ENCODE peak calls at places on chromosome 2, in ten cellular contexts. U is upper lobe of left lung; D is HL-60; N is uterus; T is H1; M is A549; R is effector memory CD4-positive, alpha-beta T cell; X is PC-3; P is mammary epithelial cell; E is osteoblast. C is an unnamed sample.

GRCh38 chr2:191954446-191954845 is 107.6 kb upstream of the CAVIN2 start:
- DNase-seq in U (no peak), D (no peak), N (no peak), T (no peak), M (no peak), R (no peak), X (no peak), P (no peak), E (no peak), C (no peak)

GRCh38 chr2:40734797-40735196 is 282.9 kb upstream of the SLC8A1 start:
- DNase-seq in U (no peak), D (no peak), N (no peak), T (no peak), M (no peak), R (no peak), X (peak; percentile 70), P (no peak), E (no peak), C (no peak)

GRCh38 chr2:174699993-174700766 is 64.1 kb downstream of the CHRNA1 start:
- DNase-seq in U (no peak), D (no peak), N (no peak), T (no peak), M (peak; percentile 65), R (no peak), X (peak; percentile 56), P (peak; percentile 26), E (peak; percentile 56), C (peak; percentile 71)

GRCh38 chr2:176370423-176370822 is 101.2 kb downstream of the MTX2 start:
- DNase-seq in U (no peak), D (no peak), N (no peak), T (no peak), M (no peak), R (no peak), X (no peak), P (no peak), E (no peak), C (no peak)

GRCh38 chr2:128642316-128642715 is 323.6 kb upstream of the HS6ST1 start:
- DNase-seq in U (no peak), D (no peak), N (no peak), T (no peak), M (no peak), R (no peak), X (no peak), P (no peak), E (peak; percentile 39), C (no peak)

GRCh38 chr2:237859533-237860272 is at the start of gene RAMP1:
- DNase-seq in U (peak; percentile 86), D (no peak), N (peak; percentile 50), T (no peak), M (no peak), R (no peak), X (peak; percentile 62), P (no peak), E (peak; percentile 88), C (peak; percentile 15)

GRCh38 chr2:62343636-62344349 is 147.9 kb downstream of the B3GNT2 start:
- DNase-seq in U (no peak), D (no peak), N (no peak), T (no peak), M (no peak), R (no peak), X (peak; percentile 8), P (no peak), E (no peak), C (no peak)

GRCh38 chr2:233267516-233268245 is 16.2 kb downstream of the ATG16L1 start:
- DNase-seq in U (no peak), D (no peak), N (no peak), T (no peak), M (no peak), R (peak; percentile 82), X (no peak), P (no peak), E (no peak), C (peak; percentile 92)

DNA sequence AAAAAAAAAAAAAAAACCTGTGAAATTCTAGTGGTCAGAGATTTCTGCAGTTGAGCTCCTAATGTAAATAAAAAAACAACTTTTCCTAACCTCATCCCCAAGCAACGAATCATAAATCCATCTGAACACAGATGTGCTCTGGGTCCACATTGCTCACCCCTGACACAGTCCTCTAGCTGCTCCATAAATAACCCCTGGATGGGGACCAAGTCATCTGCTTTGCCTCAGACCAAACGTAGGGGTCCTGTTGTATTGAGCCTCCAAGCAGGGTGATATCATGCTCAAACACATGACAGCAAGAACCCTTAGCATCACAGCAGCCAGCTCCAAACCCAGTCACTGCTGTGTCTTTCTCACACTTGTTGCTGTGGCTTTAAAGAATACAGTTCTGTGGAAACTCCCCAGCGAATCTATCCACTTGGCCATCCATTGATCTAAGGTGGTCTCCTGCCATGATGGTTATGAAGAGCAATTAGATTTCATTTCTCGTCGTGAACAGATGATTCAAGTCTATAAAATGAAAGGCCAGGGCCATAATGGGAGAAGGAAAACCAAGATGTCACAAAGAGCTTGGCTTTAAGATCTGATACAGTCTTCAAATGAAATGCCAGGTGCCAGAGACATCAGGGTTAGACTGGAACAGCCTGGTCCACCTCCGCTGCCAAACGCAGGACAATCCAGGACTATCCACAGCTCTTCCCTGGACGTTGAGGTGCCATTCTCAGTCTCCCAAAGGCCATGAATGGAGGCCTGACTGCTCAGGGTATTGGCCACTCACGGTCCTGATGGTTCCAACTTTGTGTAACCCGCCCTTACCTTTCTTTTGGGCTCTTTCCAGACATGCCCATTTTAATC is 39.0 kb downstream of the TBC1D8 start:
- DNase-seq in U (no peak), D (no peak), N (peak; percentile 78), T (no peak), M (no peak), R (no peak), X (peak; percentile 9), P (no peak), E (no peak), C (no peak)
- H3K27ac ChIP-seq in U (peak overlapping the region; percentile 22), D (peak overlapping the region; percentile 66), N (peak overlapping the region; percentile 77), T (no peak overlapping the region), M (peak overlapping the region; percentile 91), R (no peak overlapping the region), X (peak overlapping the region; percentile 94), P (peak overlapping the region; percentile 71), E (no peak overlapping the region), C (no peak overlapping the region)

GRCh38 chr2:65386340-65386739 is 46.1 kb downstream of the SPRED2 start:
- DNase-seq in U (no peak), D (no peak), N (no peak), T (no peak), M (no peak), R (no peak), X (no peak), P (no peak), E (no peak), C (no peak)

GRCh38 chr2:65382776-65383357 is 49.5 kb downstream of the SPRED2 start:
- DNase-seq in U (peak; percentile 92), D (peak; percentile 87), N (peak; percentile 67), T (no peak), M (peak; percentile 44), R (peak; percentile 49), X (peak; percentile 99), P (peak; percentile 99), E (peak; percentile 94), C (peak; percentile 59)

GRCh38 chr2:65382323-65382722 is 50.1 kb downstream of the SPRED2 start:
- DNase-seq in U (no peak), D (no peak), N (no peak), T (no peak), M (no peak), R (no peak), X (no peak), P (no peak), E (no peak), C (no peak)

GRCh38 chr2:65381607-65382032 is 50.8 kb downstream of the SPRED2 start:
- DNase-seq in U (no peak), D (no peak), N (no peak), T (no peak), M (no peak), R (no peak), X (no peak), P (no peak), E (no peak), C (no peak)

DNA sequence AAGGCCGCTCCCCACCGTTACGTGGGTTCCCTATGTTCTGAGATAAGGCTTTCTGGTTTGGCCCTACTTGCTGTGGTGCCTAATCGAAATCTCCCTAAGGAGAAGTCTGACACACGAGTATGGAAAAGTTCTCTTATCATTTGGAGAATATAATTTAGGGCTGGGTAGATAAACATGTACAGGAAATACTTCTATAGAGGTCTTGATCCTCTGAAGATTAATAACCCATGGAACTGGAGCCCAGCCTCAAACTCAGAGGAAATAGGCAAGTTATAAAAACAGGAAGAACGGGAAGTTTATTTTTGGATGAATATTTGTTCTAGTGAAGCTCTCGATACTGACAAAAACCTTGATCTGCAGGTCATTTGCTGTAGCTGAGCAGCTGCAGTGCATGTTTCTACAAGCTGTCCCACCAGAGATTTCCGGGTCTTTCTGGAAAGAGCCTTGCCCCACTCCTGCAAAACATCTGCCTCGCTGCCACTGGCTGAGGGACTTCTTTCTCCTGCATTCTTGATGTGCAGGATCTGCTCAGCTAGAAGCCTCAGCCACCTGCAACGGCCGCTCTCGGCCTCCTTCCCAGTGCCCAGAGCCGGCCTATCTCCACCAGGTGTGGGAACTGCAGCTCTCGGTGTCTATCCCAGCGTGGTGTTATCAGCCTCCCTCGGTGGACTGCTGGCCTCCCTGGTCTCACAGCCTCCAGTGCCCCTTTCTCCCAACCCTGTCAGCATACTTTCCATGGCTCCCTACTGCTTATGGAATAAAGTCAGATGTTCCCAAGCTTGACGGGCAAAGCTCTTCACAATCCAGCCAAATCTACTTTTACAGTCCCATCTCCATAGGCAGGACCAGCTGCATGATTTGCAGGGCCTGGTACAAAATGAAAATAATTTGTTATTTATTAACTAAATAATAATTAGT is 48.6 kb downstream of the SPRED2 start:
- DNase-seq in U (no peak), D (no peak), N (no peak), T (no peak), M (no peak), R (no peak), X (peak; percentile 61), P (no peak), E (no peak), C (no peak)
- H3K4me3 ChIP-seq in U (no peak overlapping the region), D (no peak overlapping the region), N (no peak overlapping the region), T (no peak overlapping the region), M (no peak overlapping the region), R (no peak overlapping the region), X (peak overlapping the region; percentile 40), P (no peak overlapping the region), E (no peak overlapping the region), C (no peak overlapping the region)

DNA sequence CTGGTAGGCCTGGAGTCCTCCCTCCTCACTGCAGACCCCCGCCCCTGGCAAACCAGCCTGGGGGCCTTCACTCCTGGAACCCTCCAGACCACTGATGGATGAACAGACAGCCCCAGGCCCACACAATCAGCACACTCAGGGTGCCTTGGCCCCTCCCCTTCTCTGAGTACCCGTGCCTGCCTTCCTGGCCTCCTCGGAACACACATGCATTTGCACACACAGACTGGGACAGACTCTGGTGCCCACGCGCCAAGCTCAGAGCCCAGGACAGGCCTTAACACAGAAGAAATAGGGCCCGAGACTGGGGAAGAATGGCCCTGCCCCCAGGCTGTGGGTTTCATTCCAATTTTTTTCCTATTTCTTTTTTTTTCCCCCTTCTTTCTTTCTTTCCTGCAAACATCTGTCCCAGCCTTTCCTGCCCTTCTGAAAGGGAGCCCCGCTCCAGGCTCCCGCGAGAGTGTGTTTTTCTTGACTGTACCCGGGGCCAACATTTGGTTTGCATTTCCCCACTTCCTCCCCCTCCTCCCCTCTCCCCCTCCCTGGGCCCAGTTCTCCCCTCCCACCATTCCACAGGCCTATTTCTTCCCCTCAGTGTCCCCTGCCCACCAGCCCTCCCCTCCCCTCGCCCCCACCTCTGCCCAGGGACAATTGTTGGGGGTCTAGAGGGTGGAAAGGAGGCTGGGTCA is 613 bp upstream of the TNS1 start:
- DNase-seq in U (no peak), D (no peak), N (peak; percentile 73), T (no peak), M (no peak), R (no peak), X (no peak), P (no peak), E (peak; percentile 76), C (no peak)
- H3K27ac ChIP-seq in U (peak overlapping the region; percentile 14), D (no peak overlapping the region), N (peak overlapping the region; percentile 86), T (no peak overlapping the region), M (peak overlapping the region; percentile 74), R (no peak overlapping the region), X (no peak overlapping the region), P (no peak overlapping the region), E (peak overlapping the region; percentile 91), C (no peak overlapping the region)

GRCh38 chr2:98087447-98088065 is 589 bp downstream of the VWA3B start:
- DNase-seq in U (no peak), D (no peak), N (no peak), T (no peak), M (no peak), R (no peak), X (no peak), P (no peak), E (no peak), C (no peak)
- H3K4me3 ChIP-seq in U (peak overlapping the region; percentile 40), D (no peak overlapping the region), N (no peak overlapping the region), T (peak overlapping the region; percentile 71), M (peak overlapping the region; percentile 66), R (peak overlapping the region; percentile 30), X (peak overlapping the region; percentile 70), P (peak overlapping the region; percentile 87), E (peak overlapping the region; percentile 69), C (no peak overlapping the region)